ENCODE peak calls at places on chromosomes 6 and 20, in nine cellular contexts. One of them, this sample, is unnamed.

GRCh38 chr6:163645560-163645959 is 231.0 kb downstream of the QKI start:
- DNase-seq in pancreas: no peak
- DNase-seq in GM23248: no peak
- DNase-seq in astrocyte: peak; percentile 27
- DNase-seq in naive thymus-derived CD4-positive, alpha-beta T cell: no peak
- DNase-seq in psoas muscle: no peak
- DNase-seq in A673: no peak
- DNase-seq in spleen: no peak
- DNase-seq in iPS DF 6.9: no peak
- DNase-seq in this sample: no peak

GRCh38 chr6:32203435-32204267 is 11.2 kb upstream of the GPSM3 start:
- DNase-seq in pancreas: no peak
- DNase-seq in spleen: no peak
- DNase-seq in A673: peak; percentile 68
- DNase-seq in iPS DF 6.9: no peak
- DNase-seq in astrocyte: no peak
- DNase-seq in naive thymus-derived CD4-positive, alpha-beta T cell: no peak
- DNase-seq in psoas muscle: no peak
- DNase-seq in GM23248: no peak
- DNase-seq in this sample: no peak

GRCh38 chr6:74936886-74937285 is 269.0 kb downstream of the COL12A1 start:
- DNase-seq in spleen: no peak
- DNase-seq in pancreas: no peak
- DNase-seq in GM23248: peak; percentile 82
- DNase-seq in iPS DF 6.9: no peak
- DNase-seq in psoas muscle: no peak
- DNase-seq in naive thymus-derived CD4-positive, alpha-beta T cell: no peak
- DNase-seq in A673: no peak
- DNase-seq in astrocyte: peak; percentile 80
- DNase-seq in this sample: no peak

GRCh38 chr20:41370176-41370575 is 3.6 kb upstream of the EMILIN3 start:
- DNase-seq in pancreas: no peak
- DNase-seq in spleen: no peak
- DNase-seq in iPS DF 6.9: no peak
- DNase-seq in astrocyte: no peak
- DNase-seq in naive thymus-derived CD4-positive, alpha-beta T cell: no peak
- DNase-seq in A673: no peak
- DNase-seq in GM23248: no peak
- DNase-seq in psoas muscle: no peak
- DNase-seq in this sample: no peak

GRCh38 chr6:122033564-122034181 is 365.8 kb upstream of the HSF2 start:
- DNase-seq in astrocyte: peak; percentile 50
- DNase-seq in pancreas: no peak
- DNase-seq in iPS DF 6.9: peak; percentile 18
- DNase-seq in GM23248: peak; percentile 81
- DNase-seq in naive thymus-derived CD4-positive, alpha-beta T cell: peak; percentile 47
- DNase-seq in A673: peak; percentile 80
- DNase-seq in spleen: no peak
- DNase-seq in psoas muscle: no peak
- DNase-seq in this sample: no peak

GRCh38 chr20:5127859-5128409 is 1.1 kb downstream of the CDS2 start:
- DNase-seq in astrocyte: no peak
- DNase-seq in spleen: no peak
- DNase-seq in A673: no peak
- DNase-seq in psoas muscle: no peak
- DNase-seq in iPS DF 6.9: no peak
- DNase-seq in naive thymus-derived CD4-positive, alpha-beta T cell: no peak
- DNase-seq in pancreas: no peak
- DNase-seq in GM23248: peak; percentile 47
- DNase-seq in this sample: no peak

GRCh38 chr6:150928882-150929281 is 63.4 kb downstream of the MTHFD1L start:
- DNase-seq in naive thymus-derived CD4-positive, alpha-beta T cell: no peak
- DNase-seq in psoas muscle: no peak
- DNase-seq in pancreas: no peak
- DNase-seq in A673: peak; percentile 15
- DNase-seq in iPS DF 6.9: no peak
- DNase-seq in spleen: no peak
- DNase-seq in astrocyte: no peak
- DNase-seq in GM23248: no peak
- DNase-seq in this sample: no peak

GRCh38 chr6:108353853-108354252 is 59.0 kb downstream of the AFG1L start:
- DNase-seq in psoas muscle: no peak
- DNase-seq in naive thymus-derived CD4-positive, alpha-beta T cell: no peak
- DNase-seq in spleen: no peak
- DNase-seq in GM23248: no peak
- DNase-seq in A673: no peak
- DNase-seq in iPS DF 6.9: no peak
- DNase-seq in pancreas: no peak
- DNase-seq in astrocyte: peak; percentile 25
- DNase-seq in this sample: no peak

GRCh38 chr6:839201-839600 is 146.3 kb upstream of the EXOC2 start:
- DNase-seq in naive thymus-derived CD4-positive, alpha-beta T cell: no peak
- DNase-seq in iPS DF 6.9: no peak
- DNase-seq in pancreas: no peak
- DNase-seq in A673: no peak
- DNase-seq in GM23248: no peak
- DNase-seq in astrocyte: no peak
- DNase-seq in spleen: no peak
- DNase-seq in psoas muscle: no peak
- DNase-seq in this sample: no peak

GRCh38 chr6:50318536-50318935 is 268.8 kb upstream of the DEFB112 start:
- DNase-seq in psoas muscle: no peak
- DNase-seq in iPS DF 6.9: no peak
- DNase-seq in naive thymus-derived CD4-positive, alpha-beta T cell: no peak
- DNase-seq in A673: no peak
- DNase-seq in astrocyte: no peak
- DNase-seq in pancreas: no peak
- DNase-seq in spleen: no peak
- DNase-seq in GM23248: no peak
- DNase-seq in this sample: no peak

GRCh38 chr20:57283867-57284266 is 17.4 kb upstream of the BMP7 start:
- DNase-seq in astrocyte: no peak
- DNase-seq in spleen: no peak
- DNase-seq in iPS DF 6.9: no peak
- DNase-seq in naive thymus-derived CD4-positive, alpha-beta T cell: no peak
- DNase-seq in psoas muscle: no peak
- DNase-seq in A673: no peak
- DNase-seq in pancreas: no peak
- DNase-seq in GM23248: no peak
- DNase-seq in this sample: no peak
- H3K4me3 ChIP-seq in astrocyte: no peak overlapping the region
- H3K4me3 ChIP-seq in spleen: no peak overlapping the region
- H3K4me3 ChIP-seq in iPS DF 6.9: no peak overlapping the region
- H3K4me3 ChIP-seq in naive thymus-derived CD4-positive, alpha-beta T cell: no peak overlapping the region
- H3K4me3 ChIP-seq in psoas muscle: no peak overlapping the region
- H3K4me3 ChIP-seq in A673: no peak overlapping the region
- H3K4me3 ChIP-seq in pancreas: no peak overlapping the region
- H3K4me3 ChIP-seq in GM23248: no peak overlapping the region
- H3K4me3 ChIP-seq in this sample: no peak overlapping the region

GRCh38 chr20:35030136-35030535 is 62.5 kb downstream of the TRPC4AP start:
- DNase-seq in GM23248: no peak
- DNase-seq in spleen: no peak
- DNase-seq in naive thymus-derived CD4-positive, alpha-beta T cell: no peak
- DNase-seq in iPS DF 6.9: no peak
- DNase-seq in pancreas: no peak
- DNase-seq in astrocyte: no peak
- DNase-seq in A673: no peak
- DNase-seq in psoas muscle: no peak
- DNase-seq in this sample: no peak
- H3K4me1 ChIP-seq in GM23248: no peaks in the 10 kb centered on the region
- H3K4me1 ChIP-seq in spleen: no peaks in the 10 kb centered on the region
- H3K4me1 ChIP-seq in naive thymus-derived CD4-positive, alpha-beta T cell: no peaks in the 10 kb centered on the region
- H3K4me1 ChIP-seq in iPS DF 6.9: no peaks in the 10 kb centered on the region
- H3K4me1 ChIP-seq in pancreas: no peaks in the 10 kb centered on the region
- H3K4me1 ChIP-seq in astrocyte: no peaks in the 10 kb centered on the region
- H3K4me1 ChIP-seq in A673: no peaks in the 10 kb centered on the region
- H3K4me1 ChIP-seq in psoas muscle: no peaks in the 10 kb centered on the region
- H3K4me1 ChIP-seq in this sample: no peaks in the 10 kb centered on the region

DNA sequence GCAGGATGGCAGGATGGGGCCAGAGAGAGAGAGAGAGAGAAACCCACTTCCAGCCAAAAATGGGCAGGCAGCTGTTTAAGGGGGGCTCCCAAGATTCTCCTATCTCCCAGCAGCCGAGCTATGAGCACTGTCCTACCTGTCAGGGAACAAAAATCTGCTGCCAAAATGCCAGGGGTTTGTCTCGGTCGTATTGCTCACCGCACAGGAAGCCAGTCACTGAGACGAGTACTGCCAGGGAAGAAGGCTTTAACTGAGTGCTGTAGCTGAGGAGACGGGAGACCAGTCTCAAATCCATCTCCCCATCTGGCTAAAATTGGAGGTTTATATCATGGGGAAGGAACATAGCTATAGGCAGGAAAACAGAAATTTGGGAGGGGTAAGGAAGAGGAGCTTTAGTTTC is 22.3 kb downstream of the GGTLC1 start:
- DNase-seq in GM23248: no peak
- DNase-seq in psoas muscle: no peak
- DNase-seq in naive thymus-derived CD4-positive, alpha-beta T cell: no peak
- DNase-seq in iPS DF 6.9: no peak
- DNase-seq in A673: no peak
- DNase-seq in spleen: no peak
- DNase-seq in pancreas: no peak
- DNase-seq in astrocyte: no peak
- DNase-seq in this sample: no peak
- H3K9me3 ChIP-seq in GM23248: no peaks in the 10 kb centered on the region
- H3K9me3 ChIP-seq in psoas muscle: no peaks in the 10 kb centered on the region
- H3K9me3 ChIP-seq in naive thymus-derived CD4-positive, alpha-beta T cell: no peaks in the 10 kb centered on the region
- H3K9me3 ChIP-seq in iPS DF 6.9: peaks cover 2% of the 10 kb centered on the region
- H3K9me3 ChIP-seq in A673: peaks cover 14% of the 10 kb centered on the region
- H3K9me3 ChIP-seq in spleen: peaks cover 28% of the 10 kb centered on the region
- H3K9me3 ChIP-seq in pancreas: no peaks in the 10 kb centered on the region
- H3K9me3 ChIP-seq in astrocyte: peaks cover 2% of the 10 kb centered on the region
- H3K9me3 ChIP-seq in this sample: no peaks in the 10 kb centered on the region

GRCh38 chr20:58130156-58130555 is 98.3 kb downstream of the ANKRD60 start:
- DNase-seq in naive thymus-derived CD4-positive, alpha-beta T cell: no peak
- DNase-seq in spleen: no peak
- DNase-seq in astrocyte: no peak
- DNase-seq in A673: no peak
- DNase-seq in GM23248: no peak
- DNase-seq in iPS DF 6.9: no peak
- DNase-seq in pancreas: no peak
- DNase-seq in psoas muscle: no peak
- DNase-seq in this sample: no peak

GRCh38 chr20:58131111-58131510 is 97.3 kb downstream of the ANKRD60 start:
- DNase-seq in naive thymus-derived CD4-positive, alpha-beta T cell: no peak
- DNase-seq in pancreas: no peak
- DNase-seq in GM23248: peak; percentile 46
- DNase-seq in iPS DF 6.9: no peak
- DNase-seq in spleen: no peak
- DNase-seq in psoas muscle: no peak
- DNase-seq in astrocyte: peak; percentile 42
- DNase-seq in A673: no peak
- DNase-seq in this sample: no peak

GRCh38 chr20:58133020-58133419 is 95.4 kb downstream of the ANKRD60 start:
- DNase-seq in naive thymus-derived CD4-positive, alpha-beta T cell: no peak
- DNase-seq in GM23248: peak; percentile 36
- DNase-seq in astrocyte: no peak
- DNase-seq in pancreas: no peak
- DNase-seq in psoas muscle: no peak
- DNase-seq in spleen: no peak
- DNase-seq in A673: no peak
- DNase-seq in iPS DF 6.9: no peak
- DNase-seq in this sample: no peak

GRCh38 chr20:58130574-58130973 is 97.9 kb downstream of the ANKRD60 start:
- DNase-seq in psoas muscle: no peak
- DNase-seq in A673: no peak
- DNase-seq in pancreas: no peak
- DNase-seq in iPS DF 6.9: no peak
- DNase-seq in astrocyte: no peak
- DNase-seq in naive thymus-derived CD4-positive, alpha-beta T cell: no peak
- DNase-seq in GM23248: no peak
- DNase-seq in spleen: no peak
- DNase-seq in this sample: no peak

DNA sequence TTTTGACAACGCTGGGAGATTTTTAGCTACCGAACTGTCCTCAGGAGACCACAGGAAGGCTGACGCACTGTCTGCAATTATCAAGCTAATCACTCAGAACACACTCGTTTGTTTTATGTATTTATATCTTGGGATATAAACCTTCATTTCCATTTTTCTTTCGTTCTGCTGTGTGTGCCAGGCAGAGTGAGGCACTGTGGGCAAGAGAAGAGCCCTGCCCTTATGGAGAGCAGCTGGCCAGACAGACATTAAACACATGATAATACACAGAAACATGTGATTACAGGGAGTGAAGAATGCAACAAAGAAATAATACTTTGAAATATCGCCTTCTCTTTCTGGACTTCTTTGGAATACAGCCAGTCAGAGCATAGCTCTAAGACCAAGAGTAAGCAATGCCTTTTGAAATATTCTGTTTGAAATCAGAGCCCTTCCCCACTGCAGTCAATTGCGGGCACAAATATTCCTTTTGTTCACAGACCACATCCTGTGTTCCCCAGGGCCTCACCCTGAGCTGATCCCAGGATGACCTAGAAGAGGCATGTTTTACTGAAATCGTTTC is 96.8 kb downstream of the ANKRD60 start:
- DNase-seq in A673: no peak
- DNase-seq in pancreas: no peak
- DNase-seq in GM23248: peak; percentile 75
- DNase-seq in spleen: no peak
- DNase-seq in naive thymus-derived CD4-positive, alpha-beta T cell: no peak
- DNase-seq in psoas muscle: no peak
- DNase-seq in astrocyte: peak; percentile 87
- DNase-seq in iPS DF 6.9: no peak
- DNase-seq in this sample: no peak
- H3K4me3 ChIP-seq in A673: no peak overlapping the region
- H3K4me3 ChIP-seq in pancreas: no peak overlapping the region
- H3K4me3 ChIP-seq in GM23248: peak overlapping the region; percentile 44
- H3K4me3 ChIP-seq in spleen: no peak overlapping the region
- H3K4me3 ChIP-seq in naive thymus-derived CD4-positive, alpha-beta T cell: no peak overlapping the region
- H3K4me3 ChIP-seq in psoas muscle: no peak overlapping the region
- H3K4me3 ChIP-seq in astrocyte: peak overlapping the region; percentile 43
- H3K4me3 ChIP-seq in iPS DF 6.9: no peak overlapping the region
- H3K4me3 ChIP-seq in this sample: no peak overlapping the region

GRCh38 chr6:135281227-135281626 is 100.1 kb downstream of the MYB start:
- DNase-seq in A673: no peak
- DNase-seq in naive thymus-derived CD4-positive, alpha-beta T cell: no peak
- DNase-seq in GM23248: no peak
- DNase-seq in iPS DF 6.9: no peak
- DNase-seq in astrocyte: no peak
- DNase-seq in psoas muscle: no peak
- DNase-seq in spleen: no peak
- DNase-seq in pancreas: no peak
- DNase-seq in this sample: no peak
- H3K4me1 ChIP-seq in A673: peaks cover 25% of the 10 kb centered on the region
- H3K4me1 ChIP-seq in naive thymus-derived CD4-positive, alpha-beta T cell: no peaks in the 10 kb centered on the region
- H3K4me1 ChIP-seq in GM23248: no peaks in the 10 kb centered on the region
- H3K4me1 ChIP-seq in iPS DF 6.9: no peaks in the 10 kb centered on the region
- H3K4me1 ChIP-seq in astrocyte: no peaks in the 10 kb centered on the region
- H3K4me1 ChIP-seq in psoas muscle: no peaks in the 10 kb centered on the region
- H3K4me1 ChIP-seq in spleen: no peaks in the 10 kb centered on the region
- H3K4me1 ChIP-seq in pancreas: no peaks in the 10 kb centered on the region
- H3K4me1 ChIP-seq in this sample: no peaks in the 10 kb centered on the region